ENCODE peak calls at places on chromosome 12, in four cellular contexts. One of them, this sample, is unnamed.

GRCh38 chr12:88562151-88562550 is 18.1 kb downstream of the KITLG start:
- DNase-seq in adrenal gland: no peak
- DNase-seq in K562: no peak
- DNase-seq in BE2C: no peak
- DNase-seq in this sample: no peak

GRCh38 chr12:11621797-11622423 is 27.6 kb upstream of the ETV6 start:
- DNase-seq in adrenal gland: no peak
- DNase-seq in K562: no peak
- DNase-seq in BE2C: peak; percentile 28
- DNase-seq in this sample: no peak

GRCh38 chr12:127189992-127190391 is 1077.0 kb upstream of the TMEM132C start:
- DNase-seq in adrenal gland: no peak
- DNase-seq in K562: no peak
- DNase-seq in BE2C: no peak
- DNase-seq in this sample: no peak

GRCh38 chr12:115934046-115934445 is 343.4 kb downstream of the MED13L start:
- DNase-seq in adrenal gland: no peak
- DNase-seq in K562: no peak
- DNase-seq in BE2C: no peak
- DNase-seq in this sample: no peak

GRCh38 chr12:613996-614726 is 49.1 kb downstream of the NINJ2 start:
- DNase-seq in adrenal gland: no peak
- DNase-seq in K562: no peak
- DNase-seq in BE2C: peak; percentile 50
- DNase-seq in this sample: no peak

GRCh38 chr12:101792046-101792931 is 38.5 kb downstream of the GNPTAB start:
- DNase-seq in adrenal gland: no peak
- DNase-seq in K562: no peak
- DNase-seq in BE2C: no peak
- DNase-seq in this sample: no peak

GRCh38 chr12:76895796-76896195 is 17.0 kb upstream of the CSRP2 start:
- DNase-seq in adrenal gland: no peak
- DNase-seq in K562: no peak
- DNase-seq in BE2C: no peak
- DNase-seq in this sample: no peak

GRCh38 chr12:47547077-47547476 is 158.8 kb downstream of the RPAP3 start:
- DNase-seq in adrenal gland: no peak
- DNase-seq in K562: peak; percentile 13
- DNase-seq in BE2C: no peak
- DNase-seq in this sample: no peak

GRCh38 chr12:53214687-53215455 is 7.8 kb upstream of the ITGB7 start:
- DNase-seq in adrenal gland: no peak
- DNase-seq in K562: no peak
- DNase-seq in BE2C: no peak
- DNase-seq in this sample: no peak

GRCh38 chr12:52079576-52080402 is at the start of gene SMIM41:
- DNase-seq in adrenal gland: no peak
- DNase-seq in K562: no peak
- DNase-seq in BE2C: no peak
- DNase-seq in this sample: no peak
- H3K4me3 ChIP-seq in adrenal gland: no peak within 1 kb of the TSS
- H3K4me3 ChIP-seq in K562: no peak within 1 kb of the TSS
- H3K4me3 ChIP-seq in BE2C: no peak within 1 kb of the TSS
- H3K4me3 ChIP-seq in this sample: no peak within 1 kb of the TSS

GRCh38 chr12:123092866-123093265 is 58.0 kb downstream of the PITPNM2 start:
- DNase-seq in adrenal gland: no peak
- DNase-seq in K562: no peak
- DNase-seq in BE2C: no peak
- DNase-seq in this sample: no peak
- H3K4me1 ChIP-seq in adrenal gland: peaks cover 55% of the 10 kb centered on the region
- H3K4me1 ChIP-seq in K562: peaks cover 53% of the 10 kb centered on the region
- H3K4me1 ChIP-seq in BE2C: peaks cover 14% of the 10 kb centered on the region
- H3K4me1 ChIP-seq in this sample: peaks cover 34% of the 10 kb centered on the region

DNA sequence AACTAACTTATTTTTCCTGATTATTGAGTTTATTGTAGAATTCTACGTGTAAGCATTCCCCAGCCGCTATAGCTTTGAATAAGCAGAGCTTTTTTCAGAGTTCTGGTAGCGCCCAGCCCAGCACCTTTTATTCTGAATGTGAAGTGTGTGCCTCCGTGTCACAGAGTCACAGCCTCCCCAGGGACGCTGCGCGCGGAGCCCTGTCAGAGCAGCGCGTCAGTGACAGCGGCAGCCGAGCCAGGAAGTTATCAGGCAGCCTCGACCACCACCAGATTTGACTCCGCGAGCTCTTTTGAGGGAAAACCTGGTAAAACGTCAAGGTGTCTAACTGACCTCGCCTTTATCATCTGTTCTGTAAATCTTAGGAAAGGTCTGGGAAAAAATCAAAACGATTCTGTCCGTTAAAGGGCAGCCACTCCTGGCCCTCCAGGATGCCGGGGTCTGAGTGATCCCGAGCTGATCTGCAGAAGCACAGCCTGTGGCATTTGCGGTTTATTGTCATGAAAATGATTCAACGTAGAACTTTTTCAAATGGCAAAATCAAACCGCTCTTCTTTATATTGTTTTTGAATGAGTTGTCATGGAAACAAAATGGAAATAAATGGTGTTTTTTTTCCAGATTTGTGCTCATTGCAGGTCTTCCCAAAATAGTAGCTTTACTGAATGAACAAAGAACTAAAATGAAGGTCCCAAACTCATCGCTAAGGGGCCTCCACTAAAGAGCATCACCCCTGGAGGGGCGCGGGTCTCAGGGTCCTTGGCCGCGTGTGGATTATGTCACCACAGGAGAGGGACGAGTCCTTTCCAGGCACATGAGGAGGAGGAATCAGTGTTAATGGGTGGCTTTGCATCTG is 43.1 kb upstream of the MMP17 start:
- DNase-seq in adrenal gland: no peak
- DNase-seq in K562: no peak
- DNase-seq in BE2C: no peak
- DNase-seq in this sample: no peak
- H3K4me3 ChIP-seq in adrenal gland: no peak overlapping the region
- H3K4me3 ChIP-seq in K562: no peak overlapping the region
- H3K4me3 ChIP-seq in BE2C: no peak overlapping the region
- H3K4me3 ChIP-seq in this sample: no peak overlapping the region

GRCh38 chr12:95574799-95575452 is 23.6 kb upstream of the USP44 start:
- DNase-seq in adrenal gland: no peak
- DNase-seq in K562: peak; percentile 27
- DNase-seq in BE2C: no peak
- DNase-seq in this sample: no peak
- H3K4me1 ChIP-seq in adrenal gland: no peaks in the 10 kb centered on the region
- H3K4me1 ChIP-seq in K562: no peaks in the 10 kb centered on the region
- H3K4me1 ChIP-seq in BE2C: no peaks in the 10 kb centered on the region
- H3K4me1 ChIP-seq in this sample: no peaks in the 10 kb centered on the region

GRCh38 chr12:63095369-63095967 is 55.5 kb downstream of the AVPR1A start:
- DNase-seq in adrenal gland: no peak
- DNase-seq in K562: no peak
- DNase-seq in BE2C: no peak
- DNase-seq in this sample: no peak
- H3K4me3 ChIP-seq in adrenal gland: no peak overlapping the region
- H3K4me3 ChIP-seq in K562: no peak overlapping the region
- H3K4me3 ChIP-seq in BE2C: no peak overlapping the region
- H3K4me3 ChIP-seq in this sample: no peak overlapping the region

This sample was measured in SJSA1.